ENCODE peak calls at places on chromosomes 1 and 21, in nine cellular contexts. Z is AG10803; K is stimulated activated CD4-positive, alpha-beta T cell treated with anti-CD3 and anti-CD28 coated beads, Interleukin-2, amount 100 ng/mL, for 48 hours; M is activated CD4-positive, CD25-positive, alpha-beta regulatory T cell; E is heart right ventricle; F is HFF-Myc; V is ELR; H is psoas muscle; D is CD8-positive, alpha-beta memory T cell. C is an unnamed sample.

GRCh38 chr1:117392776-117393175 is 25.5 kb downstream of the MAN1A2 start:
- DNase-seq in Z (peak; percentile 8), K (no peak), M (no peak), E (no peak), F (no peak), V (no peak), H (no peak), D (no peak), C (no peak)

GRCh38 chr1:177780096-177780700 is 189.7 kb downstream of the SEC16B start:
- DNase-seq in Z (peak; percentile 67), K (no peak), M (no peak), E (no peak), F (peak; percentile 15), V (peak; percentile 65), H (no peak), D (no peak), C (peak; percentile 73)

GRCh38 chr1:62784509-62785365 is 805 bp downstream of the ATG4C start:
- DNase-seq in Z (peak; percentile 16), K (no peak), M (no peak), E (no peak), F (no peak), V (peak; percentile 48), H (no peak), D (no peak), C (peak; percentile 5)

GRCh38 chr1:43776043-43776761 is 68.9 kb downstream of the ST3GAL3 start:
- DNase-seq in Z (peak; percentile 73), K (no peak), M (no peak), E (no peak), F (peak; percentile 63), V (peak; percentile 51), H (no peak), D (no peak), C (no peak)

GRCh38 chr1:3066250-3066711 is 2.7 kb upstream of the PRDM16 start:
- DNase-seq in Z (peak; percentile 8), K (no peak), M (no peak), E (peak; percentile 71), F (no peak), V (no peak), H (no peak), D (no peak), C (no peak)

GRCh38 chr1:244712669-244713068 is 59.7 kb downstream of the DESI2 start:
- DNase-seq in Z (no peak), K (no peak), M (no peak), E (no peak), F (no peak), V (no peak), H (no peak), D (no peak), C (no peak)

GRCh38 chr1:234612352-234613127 is 2.6 kb upstream of the IRF2BP2 start:
- DNase-seq in Z (peak; percentile 100), K (peak; percentile 48), M (no peak), E (peak; percentile 83), F (peak; percentile 95), V (peak; percentile 99), H (peak; percentile 84), D (peak; percentile 62), C (peak; percentile 62)

GRCh38 chr21:36728371-36729111 is 29.6 kb downstream of the SIM2 start:
- DNase-seq in Z (no peak), K (no peak), M (no peak), E (no peak), F (no peak), V (no peak), H (no peak), D (no peak), C (no peak)

GRCh38 chr1:162197615-162198497 is 128.4 kb downstream of the NOS1AP start:
- DNase-seq in Z (no peak), K (no peak), M (no peak), E (no peak), F (no peak), V (no peak), H (no peak), D (no peak), C (no peak)

GRCh38 chr21:31911138-31911907 is 38.5 kb downstream of the HUNK start:
- DNase-seq in Z (peak; percentile 95), K (no peak), M (no peak), E (no peak), F (peak; percentile 88), V (peak; percentile 57), H (no peak), D (no peak), C (no peak)

GRCh38 chr21:29182674-29183073 is 52.2 kb downstream of the MAP3K7CL start:
- DNase-seq in Z (no peak), K (no peak), M (no peak), E (no peak), F (no peak), V (peak; percentile 40), H (no peak), D (no peak), C (no peak)

GRCh38 chr1:14955402-14955801 is 198.1 kb upstream of the TMEM51 start:
- DNase-seq in Z (no peak), K (no peak), M (no peak), E (no peak), F (no peak), V (no peak), H (no peak), D (no peak), C (no peak)

C was measured in NCI-H187 treated with DMSO at 0.1 percent for 48 hours.